ENCODE peak calls at places on chromosomes 11 and 22, in ten cellular contexts. U, L, J, M, P, C, H, N, W and E are unnamed samples.

GRCh38 chr11:7154881-7155344 is 66.1 kb downstream of the RBMXL2 start:
- DNase-seq in W (peak), M (no peak), U (peak), L (no peak), N (no peak), C (no peak), J (no peak), H (no peak), P (no peak), E (no peak)

GRCh38 chr11:117438371-117439000 is 110.8 kb downstream of the CEP164 start:
- DNase-seq in U (peak), N (no peak), M (peak), L (no peak), J (no peak), C (no peak), H (no peak), P (no peak), W (no peak), E (no peak)

GRCh38 chr11:114762437-114762836 is 84.1 kb downstream of the NXPE2 start:
- DNase-seq in J (peak), N (peak), H (peak), P (peak), L (no peak), M (peak), U (peak), W (peak), C (peak), E (no peak)

GRCh38 chr11:77071077-77071476 is 4.3 kb downstream of the CAPN5 start:
- DNase-seq in N (no peak), W (no peak), P (no peak), H (no peak), U (no peak), J (peak), C (no peak), M (no peak), L (no peak), E (no peak)

GRCh38 chr11:24588075-24588474 is 91.2 kb downstream of the LUZP2 start:
- DNase-seq in J (no peak), W (no peak), P (no peak), U (peak), H (no peak), C (no peak), N (peak), M (no peak), L (no peak), E (no peak)

GRCh38 chr11:121671276-121672168 is 218.8 kb upstream of the SORL1-AS1 start:
- DNase-seq in N (peak), W (peak), H (peak), U (no peak), M (peak), C (no peak), L (no peak), P (no peak), J (no peak), E (no peak)

GRCh38 chr22:30770716-30771115 is 76.0 kb downstream of the OSBP2 start:
- DNase-seq in N (no peak), U (no peak), C (no peak), P (no peak), W (no peak), J (no peak), H (no peak), M (no peak), L (no peak), E (no peak)

GRCh38 chr22:34160117-34160758 is 240.0 kb upstream of the LARGE1 start:
- DNase-seq in M (no peak), H (no peak), P (no peak), J (no peak), C (no peak), L (no peak), N (no peak), W (no peak), U (no peak), E (no peak)

GRCh38 chr22:26038365-26038764 is 130.9 kb upstream of the SEZ6L start:
- DNase-seq in N (no peak), W (peak), C (no peak), L (no peak), J (no peak), U (no peak), M (no peak), P (no peak), H (no peak), E (no peak)

GRCh38 chr11:11022126-11022730 is 164.4 kb upstream of the ZBED5 start:
- DNase-seq in L (peak), W (peak), H (no peak), M (no peak), P (no peak), N (peak), C (no peak), U (no peak), J (no peak), E (no peak)

GRCh38 chr11:11966354-11966741 is 42.1 kb downstream of the DKK3 start:
- DNase-seq in C (no peak), M (no peak), H (peak), J (no peak), W (no peak), P (no peak), L (no peak), U (no peak), N (no peak), E (no peak)

GRCh38 chr11:83674498-83674897 is 388.3 kb upstream of the CCDC90B start:
- DNase-seq in L (no peak), M (no peak), N (no peak), H (no peak), J (no peak), C (no peak), W (no peak), P (no peak), U (no peak), E (no peak)

GRCh38 chr22:19990609-19991394 is 25.8 kb downstream of the ARVCF start:
- DNase-seq in J (no peak), H (no peak), M (no peak), P (no peak), U (no peak), L (no peak), N (no peak), C (no peak), W (no peak), E (no peak)

GRCh38 chr11:33329705-33330329 is 72.6 kb downstream of the HIPK3 start:
- DNase-seq in L (peak), W (peak), P (peak), U (peak), C (no peak), J (peak), H (no peak), M (no peak), N (peak), E (no peak)

GRCh38 chr22:30245181-30245984 is 1.2 kb downstream of the LIF start:
- DNase-seq in U (no peak), J (no peak), N (peak), C (no peak), W (peak), H (no peak), P (no peak), M (no peak), L (no peak), E (no peak)

GRCh38 chr11:121163658-121164308 is 62.7 kb downstream of the TECTA start:
- DNase-seq in L (no peak), C (no peak), J (no peak), N (no peak), U (no peak), P (no peak), H (no peak), M (no peak), W (no peak), E (no peak)

GRCh38 chr11:75147875-75148263 is 3.0 kb upstream of the SLCO2B1 start:
- DNase-seq in H (peak), P (no peak), U (no peak), W (no peak), M (no peak), L (no peak), C (no peak), J (no peak), N (no peak), E (no peak)

GRCh38 chr11:83639995-83640758 is 354.0 kb upstream of the CCDC90B start:
- DNase-seq in M (no peak), H (no peak), U (no peak), P (no peak), N (no peak), L (no peak), J (no peak), C (no peak), W (no peak), E (no peak)

GRCh38 chr11:1163911-1164735 is 6.4 kb downstream of the MUC5AC start:
- DNase-seq in C (no peak), M (no peak), U (no peak), P (no peak), J (peak), L (no peak), H (no peak), N (no peak), W (no peak), E (no peak)

GRCh38 chr11:18105086-18105801 is 638 bp downstream of the SAAL1 start:
- DNase-seq in L (no peak), P (no peak), H (no peak), C (no peak), W (no peak), M (no peak), J (no peak), N (no peak), U (no peak), E (no peak)

GRCh38 chr11:41051919-41052630 is 407.4 kb downstream of the LRRC4C start:
- DNase-seq in L (no peak), P (no peak), C (no peak), H (no peak), U (no peak), M (no peak), N (no peak), W (no peak), J (no peak), E (no peak)

GRCh38 chr11:91220476-91221202 is 997.8 kb upstream of the CHORDC1 start:
- DNase-seq in H (no peak), U (peak), L (no peak), W (peak), M (no peak), J (no peak), P (no peak), C (no peak), N (peak), E (no peak)

GRCh38 chr11:60334005-60334620 is 7.1 kb downstream of the MS4A6E start:
- DNase-seq in W (peak), H (no peak), L (peak), U (peak), C (peak), N (peak), M (no peak), P (peak), J (peak), E (no peak)

GRCh38 chr22:30474683-30475424 is 3.0 kb upstream of the SEC14L3 start:
- DNase-seq in H (no peak), C (no peak), L (peak), M (no peak), J (no peak), W (no peak), U (no peak), P (no peak), N (no peak), E (no peak)

GRCh38 chr11:29324328-29324727 is 692.5 kb downstream of the KCNA4 start:
- DNase-seq in U (no peak), N (no peak), P (no peak), M (no peak), L (no peak), H (no peak), J (no peak), W (no peak), C (no peak), E (no peak)

GRCh38 chr11:122038543-122038942 is 77.5 kb downstream of the BLID start:
- DNase-seq in W (no peak), M (no peak), L (no peak), C (no peak), N (peak), J (no peak), H (no peak), P (peak), U (peak), E (no peak)

GRCh38 chr11:116730241-116730561 is 42.6 kb downstream of the BUD13 start:
- DNase-seq in N (no peak), H (no peak), L (no peak), C (no peak), P (no peak), U (no peak), J (peak), W (no peak), M (no peak), E (no peak)

GRCh38 chr11:12723410-12724297 is 49.4 kb downstream of the TEAD1 start:
- DNase-seq in C (no peak), J (no peak), H (no peak), M (no peak), N (peak), U (no peak), W (no peak), P (no peak), L (no peak), E (no peak)

GRCh38 chr11:2701898-2702434 is 2.2 kb upstream of the KCNQ1OT1 start:
- DNase-seq in L (no peak), N (no peak), C (no peak), W (no peak), H (no peak), P (no peak), M (no peak), U (no peak), J (no peak), E (no peak)

GRCh38 chr11:34356918-34357645 is 728 bp downstream of the ABTB2 start:
- DNase-seq in H (peak), C (peak), P (no peak), J (peak), L (peak), W (no peak), N (peak), M (peak), U (peak), E (no peak)

GRCh38 chr22:41910050-41910598 is 4.8 kb downstream of the SHISA8 start:
- DNase-seq in L (no peak), U (no peak), H (no peak), M (no peak), P (no peak), C (no peak), N (no peak), J (no peak), W (no peak), E (no peak)

GRCh38 chr22:39241632-39242388 is 3.0 kb downstream of the PDGFB start:
- DNase-seq in C (no peak), N (no peak), U (no peak), J (no peak), W (no peak), M (no peak), H (peak), P (no peak), L (peak), E (no peak)

GRCh38 chr11:35029979-35030378 is 109.0 kb upstream of the CD44 start:
- DNase-seq in M (no peak), P (peak), U (peak), H (no peak), C (no peak), L (no peak), W (peak), J (no peak), N (peak), E (no peak)

GRCh38 chr11:855343-855674 is 12.7 kb downstream of the TSPAN4 start:
- DNase-seq in W (no peak), L (no peak), N (no peak), U (no peak), C (no peak), P (no peak), J (no peak), H (no peak), M (no peak), E (no peak)

GRCh38 chr11:58927393-58928081 is 11.8 kb upstream of the GLYATL1 start:
- DNase-seq in L (no peak), C (no peak), P (peak), J (peak), H (no peak), U (no peak), M (no peak), N (peak), W (no peak), E (no peak)

GRCh38 chr22:30422481-30423295 is 2.9 kb upstream of the MTFP1 start:
- DNase-seq in M (peak), L (no peak), C (peak), P (peak), N (peak), U (peak), J (peak), W (peak), H (peak), E (no peak)

GRCh38 chr11:45921561-45922424 is 663 bp upstream of the LARGE2 start:
- DNase-seq in M (no peak), C (no peak), W (no peak), U (no peak), N (no peak), L (no peak), J (peak), P (no peak), H (no peak), E (no peak)

GRCh38 chr11:44246726-44247125 is 63.2 kb downstream of the ALX4 start:
- DNase-seq in U (no peak), C (no peak), H (no peak), P (no peak), J (no peak), M (no peak), N (peak), L (no peak), W (no peak), E (no peak)